ENCODE peak calls at places on chromosomes 4 and X, in seven cellular contexts. One of them, this sample, is unnamed.

GRCh38 chr4:73729534-73730165 is 10.7 kb upstream of the CXCL8 start:
- DNase-seq in KBM-7: peak
- DNase-seq in IMR-90: peak
- DNase-seq in T-helper 2 cell: no peak
- DNase-seq in ovary: peak
- DNase-seq in ACHN: peak
- DNase-seq in progenitor cell of endocrine pancreas: peak
- DNase-seq in this sample: no peak

GRCh38 chrX:23890933-23891332 is 16.8 kb downstream of the APOO start:
- DNase-seq in IMR-90: no peak
- DNase-seq in progenitor cell of endocrine pancreas: no peak
- DNase-seq in KBM-7: no peak
- DNase-seq in ACHN: no peak
- DNase-seq in T-helper 2 cell: no peak
- DNase-seq in ovary: no peak
- DNase-seq in this sample: no peak

GRCh38 chr4:77989986-77990385 is 67.1 kb upstream of the FRAS1 start:
- DNase-seq in progenitor cell of endocrine pancreas: no peak
- DNase-seq in ovary: no peak
- DNase-seq in KBM-7: no peak
- DNase-seq in IMR-90: no peak
- DNase-seq in ACHN: no peak
- DNase-seq in T-helper 2 cell: no peak
- DNase-seq in this sample: no peak

GRCh38 chr4:162988530-162988929 is 178.2 kb downstream of the NAF1 start:
- DNase-seq in IMR-90: no peak
- DNase-seq in T-helper 2 cell: no peak
- DNase-seq in KBM-7: no peak
- DNase-seq in progenitor cell of endocrine pancreas: no peak
- DNase-seq in ACHN: no peak
- DNase-seq in ovary: no peak
- DNase-seq in this sample: no peak

GRCh38 chr4:80005863-80006262 is 67.2 kb downstream of the ANTXR2 start:
- DNase-seq in T-helper 2 cell: no peak
- DNase-seq in progenitor cell of endocrine pancreas: no peak
- DNase-seq in ACHN: peak
- DNase-seq in IMR-90: peak
- DNase-seq in ovary: no peak
- DNase-seq in KBM-7: peak
- DNase-seq in this sample: no peak

GRCh38 chr4:2126309-2127043 is 67.3 kb downstream of the NAT8L start:
- DNase-seq in progenitor cell of endocrine pancreas: no peak
- DNase-seq in T-helper 2 cell: no peak
- DNase-seq in ACHN: no peak
- DNase-seq in IMR-90: no peak
- DNase-seq in ovary: no peak
- DNase-seq in KBM-7: no peak
- DNase-seq in this sample: no peak

GRCh38 chr4:150976478-150977118 is 38.5 kb downstream of the LRBA start:
- DNase-seq in IMR-90: no peak
- DNase-seq in ovary: no peak
- DNase-seq in KBM-7: peak
- DNase-seq in progenitor cell of endocrine pancreas: no peak
- DNase-seq in T-helper 2 cell: no peak
- DNase-seq in ACHN: no peak
- DNase-seq in this sample: no peak

GRCh38 chr4:20395160-20395773 is 143.6 kb downstream of the SLIT2 start:
- DNase-seq in progenitor cell of endocrine pancreas: peak
- DNase-seq in IMR-90: peak
- DNase-seq in T-helper 2 cell: no peak
- DNase-seq in KBM-7: peak
- DNase-seq in ovary: no peak
- DNase-seq in ACHN: peak
- DNase-seq in this sample: no peak

GRCh38 chr4:74444891-74445642 is at the start of gene AREG:
- DNase-seq in KBM-7: peak
- DNase-seq in IMR-90: peak
- DNase-seq in T-helper 2 cell: peak
- DNase-seq in progenitor cell of endocrine pancreas: peak
- DNase-seq in ovary: peak
- DNase-seq in ACHN: peak
- DNase-seq in this sample: peak

This sample was measured in stimulated activated CD8-positive, alpha-beta memory T cell treated with anti-CD3 and anti-CD28 coated beads, Interleukin-7, amount 100 ng/mL, for 24 hours.